ENCODE peak calls at places on chromosomes 13 and 19, in eight cellular contexts. One of them, this sample, is unnamed.

GRCh38 chr13:42398542-42398941 is 126.6 kb downstream of the AKAP11 start:
- DNase-seq in left lung: no peak
- DNase-seq in progenitor cell of endocrine pancreas: no peak
- DNase-seq in glutamatergic neuron: peak
- DNase-seq in brain microvascular endothelial cell: no peak
- DNase-seq in GM12865: no peak
- DNase-seq in adrenal gland: no peak
- DNase-seq in fibroblast of pulmonary artery: peak
- DNase-seq in this sample: no peak

GRCh38 chr19:54662730-54663129 is at the start of gene LILRB4:
- DNase-seq in left lung: no peak
- DNase-seq in progenitor cell of endocrine pancreas: no peak
- DNase-seq in glutamatergic neuron: no peak
- DNase-seq in brain microvascular endothelial cell: no peak
- DNase-seq in GM12865: peak
- DNase-seq in adrenal gland: peak
- DNase-seq in fibroblast of pulmonary artery: no peak
- DNase-seq in this sample: no peak

GRCh38 chr13:102970542-102970941 is 95.7 kb downstream of the SLC10A2 start:
- DNase-seq in left lung: no peak
- DNase-seq in progenitor cell of endocrine pancreas: no peak
- DNase-seq in glutamatergic neuron: no peak
- DNase-seq in brain microvascular endothelial cell: no peak
- DNase-seq in GM12865: peak
- DNase-seq in adrenal gland: no peak
- DNase-seq in fibroblast of pulmonary artery: no peak
- DNase-seq in this sample: no peak

GRCh38 chr13:40672310-40673060 is 6.0 kb upstream of the FOXO1 start:
- DNase-seq in left lung: no peak
- DNase-seq in progenitor cell of endocrine pancreas: no peak
- DNase-seq in glutamatergic neuron: no peak
- DNase-seq in brain microvascular endothelial cell: peak
- DNase-seq in GM12865: no peak
- DNase-seq in adrenal gland: no peak
- DNase-seq in fibroblast of pulmonary artery: peak
- DNase-seq in this sample: peak

GRCh38 chr13:26047040-26047439 is 4.8 kb downstream of the SHISA2 start:
- DNase-seq in left lung: no peak
- DNase-seq in progenitor cell of endocrine pancreas: no peak
- DNase-seq in glutamatergic neuron: no peak
- DNase-seq in brain microvascular endothelial cell: no peak
- DNase-seq in GM12865: no peak
- DNase-seq in adrenal gland: no peak
- DNase-seq in fibroblast of pulmonary artery: no peak
- DNase-seq in this sample: no peak

GRCh38 chr19:53621885-53622710 is 9.7 kb upstream of the DPRX start:
- DNase-seq in left lung: no peak
- DNase-seq in progenitor cell of endocrine pancreas: no peak
- DNase-seq in glutamatergic neuron: no peak
- DNase-seq in brain microvascular endothelial cell: no peak
- DNase-seq in GM12865: no peak
- DNase-seq in adrenal gland: peak
- DNase-seq in fibroblast of pulmonary artery: peak
- DNase-seq in this sample: no peak

GRCh38 chr19:3862826-3863500 is 5.9 kb downstream of the ZFR2 start:
- DNase-seq in left lung: no peak
- DNase-seq in progenitor cell of endocrine pancreas: no peak
- DNase-seq in glutamatergic neuron: no peak
- DNase-seq in brain microvascular endothelial cell: no peak
- DNase-seq in GM12865: no peak
- DNase-seq in adrenal gland: no peak
- DNase-seq in fibroblast of pulmonary artery: no peak
- DNase-seq in this sample: no peak

GRCh38 chr13:98888222-98888889 is 89.5 kb downstream of the DOCK9 start:
- DNase-seq in left lung: no peak
- DNase-seq in progenitor cell of endocrine pancreas: no peak
- DNase-seq in glutamatergic neuron: no peak
- DNase-seq in brain microvascular endothelial cell: no peak
- DNase-seq in GM12865: no peak
- DNase-seq in adrenal gland: no peak
- DNase-seq in fibroblast of pulmonary artery: no peak
- DNase-seq in this sample: no peak

GRCh38 chr19:30784850-30785459 is 412.8 kb downstream of the ZNF536 start:
- DNase-seq in left lung: peak
- DNase-seq in progenitor cell of endocrine pancreas: no peak
- DNase-seq in glutamatergic neuron: peak
- DNase-seq in brain microvascular endothelial cell: peak
- DNase-seq in GM12865: peak
- DNase-seq in adrenal gland: peak
- DNase-seq in fibroblast of pulmonary artery: peak
- DNase-seq in this sample: no peak

GRCh38 chr19:31355330-31356289 is 6.4 kb upstream of the TSHZ3 start:
- DNase-seq in left lung: no peak
- DNase-seq in progenitor cell of endocrine pancreas: no peak
- DNase-seq in glutamatergic neuron: no peak
- DNase-seq in brain microvascular endothelial cell: no peak
- DNase-seq in GM12865: no peak
- DNase-seq in adrenal gland: no peak
- DNase-seq in fibroblast of pulmonary artery: no peak
- DNase-seq in this sample: no peak

GRCh38 chr13:39397866-39398265 is 205.1 kb downstream of the LHFPL6 start:
- DNase-seq in left lung: no peak
- DNase-seq in progenitor cell of endocrine pancreas: no peak
- DNase-seq in glutamatergic neuron: no peak
- DNase-seq in brain microvascular endothelial cell: no peak
- DNase-seq in GM12865: no peak
- DNase-seq in adrenal gland: no peak
- DNase-seq in fibroblast of pulmonary artery: no peak
- DNase-seq in this sample: no peak

GRCh38 chr19:49442354-49442753 is 1.0 kb upstream of the SLC17A7 start:
- DNase-seq in left lung: no peak
- DNase-seq in progenitor cell of endocrine pancreas: no peak
- DNase-seq in glutamatergic neuron: peak
- DNase-seq in brain microvascular endothelial cell: no peak
- DNase-seq in GM12865: no peak
- DNase-seq in adrenal gland: no peak
- DNase-seq in fibroblast of pulmonary artery: no peak
- DNase-seq in this sample: no peak

GRCh38 chr19:45307361-45307760 is 15.3 kb downstream of the CKM start:
- DNase-seq in left lung: no peak
- DNase-seq in progenitor cell of endocrine pancreas: no peak
- DNase-seq in glutamatergic neuron: no peak
- DNase-seq in brain microvascular endothelial cell: no peak
- DNase-seq in GM12865: no peak
- DNase-seq in adrenal gland: no peak
- DNase-seq in fibroblast of pulmonary artery: no peak
- DNase-seq in this sample: no peak

GRCh38 chr13:24671367-24672117 is 8.7 kb upstream of the ATP12A start:
- DNase-seq in left lung: no peak
- DNase-seq in progenitor cell of endocrine pancreas: no peak
- DNase-seq in glutamatergic neuron: peak
- DNase-seq in brain microvascular endothelial cell: peak
- DNase-seq in GM12865: peak
- DNase-seq in adrenal gland: peak
- DNase-seq in fibroblast of pulmonary artery: peak
- DNase-seq in this sample: peak

GRCh38 chr13:105441406-105441805 is 1094.1 kb downstream of the EFNB2 start:
- DNase-seq in left lung: no peak
- DNase-seq in progenitor cell of endocrine pancreas: no peak
- DNase-seq in glutamatergic neuron: no peak
- DNase-seq in brain microvascular endothelial cell: no peak
- DNase-seq in GM12865: no peak
- DNase-seq in adrenal gland: no peak
- DNase-seq in fibroblast of pulmonary artery: peak
- DNase-seq in this sample: no peak

GRCh38 chr13:92677571-92677970 is 549.0 kb upstream of the GPC6 start:
- DNase-seq in left lung: no peak
- DNase-seq in progenitor cell of endocrine pancreas: no peak
- DNase-seq in glutamatergic neuron: no peak
- DNase-seq in brain microvascular endothelial cell: no peak
- DNase-seq in GM12865: no peak
- DNase-seq in adrenal gland: no peak
- DNase-seq in fibroblast of pulmonary artery: no peak
- DNase-seq in this sample: no peak

GRCh38 chr13:51396352-51396751 is 56.5 kb downstream of the INTS6 start:
- DNase-seq in left lung: no peak
- DNase-seq in progenitor cell of endocrine pancreas: no peak
- DNase-seq in glutamatergic neuron: no peak
- DNase-seq in brain microvascular endothelial cell: no peak
- DNase-seq in GM12865: peak
- DNase-seq in adrenal gland: no peak
- DNase-seq in fibroblast of pulmonary artery: peak
- DNase-seq in this sample: no peak
- TF ChIP-seq CTCF in left lung: no peak
- TF ChIP-seq CTCF in progenitor cell of endocrine pancreas: no peak
- TF ChIP-seq CTCF in glutamatergic neuron: no peak
- TF ChIP-seq CTCF in brain microvascular endothelial cell: no peak
- TF ChIP-seq CTCF in GM12865: no peak
- TF ChIP-seq CTCF in adrenal gland: no peak
- TF ChIP-seq CTCF in fibroblast of pulmonary artery: no peak
- TF ChIP-seq CTCF in this sample: no peak

DNA sequence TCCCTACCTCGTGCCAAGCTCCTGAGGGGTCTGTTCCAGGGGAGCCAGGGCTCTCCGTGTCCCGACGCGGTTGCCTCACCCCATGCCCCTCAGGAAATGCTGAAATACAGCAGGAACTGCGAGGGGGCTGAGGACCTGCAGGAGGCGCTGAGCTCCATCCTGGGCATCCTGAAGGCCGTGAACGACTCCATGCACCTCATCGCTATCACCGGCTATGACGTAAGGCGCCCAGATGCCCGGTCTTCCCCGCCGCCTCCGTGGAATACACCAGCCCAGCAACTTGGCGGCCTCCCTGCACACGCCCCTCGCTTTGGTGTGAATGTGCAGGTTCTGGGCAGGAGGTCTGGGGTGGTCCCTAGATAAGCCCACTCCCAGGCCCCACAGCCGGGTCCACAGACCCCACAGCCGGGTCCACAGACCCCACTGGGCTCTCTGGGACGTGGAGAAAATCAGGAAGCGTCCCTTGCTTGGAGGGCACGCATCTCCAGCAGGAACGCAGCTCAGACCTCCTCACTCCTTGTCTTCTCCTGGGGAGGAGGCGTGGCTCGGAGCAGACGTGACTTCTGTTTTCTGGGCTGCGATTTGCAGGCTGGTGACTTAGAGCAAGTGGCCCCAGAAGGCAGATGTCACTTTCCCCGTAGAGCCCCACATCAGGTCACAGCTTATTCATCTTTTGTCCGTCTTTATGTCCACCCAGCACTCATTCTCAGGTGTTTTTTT is 19.4 kb upstream of the F7 start:
- DNase-seq in left lung: peak
- DNase-seq in progenitor cell of endocrine pancreas: no peak
- DNase-seq in glutamatergic neuron: peak
- DNase-seq in brain microvascular endothelial cell: no peak
- DNase-seq in GM12865: no peak
- DNase-seq in adrenal gland: no peak
- DNase-seq in fibroblast of pulmonary artery: peak
- DNase-seq in this sample: no peak
- TF ChIP-seq CTCF in left lung: no peak
- TF ChIP-seq CTCF in progenitor cell of endocrine pancreas: no peak
- TF ChIP-seq CTCF in glutamatergic neuron: no peak
- TF ChIP-seq CTCF in brain microvascular endothelial cell: peak
- TF ChIP-seq CTCF in GM12865: no peak
- TF ChIP-seq CTCF in adrenal gland: no peak
- TF ChIP-seq CTCF in fibroblast of pulmonary artery: peak
- TF ChIP-seq CTCF in this sample: peak

GRCh38 chr19:11378319-11379189 is 4.1 kb downstream of the SWSAP1 start:
- DNase-seq in left lung: peak
- DNase-seq in progenitor cell of endocrine pancreas: peak
- DNase-seq in glutamatergic neuron: peak
- DNase-seq in brain microvascular endothelial cell: peak
- DNase-seq in GM12865: peak
- DNase-seq in adrenal gland: peak
- DNase-seq in fibroblast of pulmonary artery: peak
- DNase-seq in this sample: no peak
- TF ChIP-seq CTCF in left lung: peak
- TF ChIP-seq CTCF in progenitor cell of endocrine pancreas: peak
- TF ChIP-seq CTCF in glutamatergic neuron: peak
- TF ChIP-seq CTCF in brain microvascular endothelial cell: peak
- TF ChIP-seq CTCF in GM12865: peak
- TF ChIP-seq CTCF in adrenal gland: peak
- TF ChIP-seq CTCF in fibroblast of pulmonary artery: peak
- TF ChIP-seq CTCF in this sample: peak

GRCh38 chr19:58372311-58373133 is 8.3 kb downstream of the ZNF837 start:
- DNase-seq in left lung: peak
- DNase-seq in progenitor cell of endocrine pancreas: no peak
- DNase-seq in glutamatergic neuron: no peak
- DNase-seq in brain microvascular endothelial cell: no peak
- DNase-seq in GM12865: no peak
- DNase-seq in adrenal gland: peak
- DNase-seq in fibroblast of pulmonary artery: no peak
- DNase-seq in this sample: no peak
- TF ChIP-seq CTCF in left lung: no peak
- TF ChIP-seq CTCF in progenitor cell of endocrine pancreas: peak
- TF ChIP-seq CTCF in glutamatergic neuron: peak
- TF ChIP-seq CTCF in brain microvascular endothelial cell: peak
- TF ChIP-seq CTCF in GM12865: no peak
- TF ChIP-seq CTCF in adrenal gland: no peak
- TF ChIP-seq CTCF in fibroblast of pulmonary artery: peak
- TF ChIP-seq CTCF in this sample: no peak

DNA sequence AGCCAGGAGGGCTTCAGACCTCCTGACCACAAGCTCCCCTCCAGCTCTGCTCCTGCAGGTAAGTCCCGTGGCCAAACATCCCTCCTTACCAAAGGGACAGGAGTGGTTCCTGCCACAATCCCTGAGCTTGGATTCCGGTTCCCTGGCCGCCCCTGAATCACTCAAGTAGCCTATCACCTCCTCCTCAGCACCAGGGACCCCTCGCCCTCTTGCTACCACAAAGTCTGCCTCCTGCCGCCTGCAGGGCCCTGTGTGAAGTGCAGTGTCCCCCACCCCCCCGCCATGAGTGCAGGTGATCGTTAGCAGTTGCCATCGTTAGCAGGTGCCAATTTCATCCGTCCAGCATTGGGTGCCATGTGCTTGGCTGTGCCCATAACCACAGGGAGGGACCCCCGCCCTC is 40.8 kb upstream of the RANBP3 start:
- DNase-seq in left lung: peak
- DNase-seq in progenitor cell of endocrine pancreas: no peak
- DNase-seq in glutamatergic neuron: no peak
- DNase-seq in brain microvascular endothelial cell: no peak
- DNase-seq in GM12865: peak
- DNase-seq in adrenal gland: no peak
- DNase-seq in fibroblast of pulmonary artery: no peak
- DNase-seq in this sample: no peak
- TF ChIP-seq CTCF in left lung: no peak
- TF ChIP-seq CTCF in progenitor cell of endocrine pancreas: peak
- TF ChIP-seq CTCF in glutamatergic neuron: peak
- TF ChIP-seq CTCF in brain microvascular endothelial cell: peak
- TF ChIP-seq CTCF in GM12865: peak
- TF ChIP-seq CTCF in adrenal gland: no peak
- TF ChIP-seq CTCF in fibroblast of pulmonary artery: peak
- TF ChIP-seq CTCF in this sample: no peak

This sample was measured in HFF-Myc.